ENCODE peak calls at places on chromosomes 5 and 9, in ten cellular contexts. V is A549; Z is GM23338; X is mesendoderm; O is SK-N-SH; U is thoracic aorta; M is CD8-positive, alpha-beta T cell; F is tibial artery; R is aorta; W is endothelial cell of umbilical vein. I is an unnamed sample. For H3K4me1, the result is how much of the 10 kb centered on the place peaks cover.

GRCh38 chr5:159031513-159031912 is 68.2 kb downstream of the EBF1 start:
- DNase-seq in F (no peak), O (no peak), W (no peak), V (no peak), X (peak), R (no peak), Z (peak), U (no peak), M (no peak), I (no peak)

GRCh38 chr5:39947657-39948056 is 522.9 kb upstream of the DAB2 start:
- DNase-seq in V (peak), Z (no peak), R (no peak), W (no peak), M (no peak), U (no peak), O (no peak), X (no peak), F (no peak), I (no peak)

GRCh38 chr9:16729656-16730055 is 140.8 kb downstream of the BNC2 start:
- DNase-seq in O (no peak), U (no peak), Z (no peak), R (no peak), M (no peak), F (no peak), V (no peak), W (no peak), X (no peak), I (no peak)

GRCh38 chr5:54867310-54867944 is 118.0 kb downstream of the ESM1 start:
- DNase-seq in R (no peak), W (peak), M (no peak), U (no peak), X (peak), Z (peak), V (peak), O (peak), F (no peak), I (peak)

GRCh38 chr9:76585487-76586459 is 126.8 kb downstream of the GCNT1 start:
- DNase-seq in O (no peak), Z (no peak), W (no peak), F (no peak), V (no peak), R (no peak), X (no peak), U (no peak), M (no peak), I (no peak)

GRCh38 chr9:117088140-117088539 is 326.7 kb downstream of the ASTN2 start:
- DNase-seq in Z (no peak), W (no peak), M (no peak), F (no peak), O (no peak), X (no peak), V (no peak), R (no peak), U (no peak), I (no peak)

GRCh38 chr5:104764197-104764596 is 1201.6 kb upstream of the NUDT12 start:
- DNase-seq in R (no peak), Z (no peak), M (no peak), U (no peak), W (no peak), X (no peak), F (no peak), V (no peak), O (no peak), I (no peak)

GRCh38 chr5:6574111-6574510 is 58.7 kb downstream of the NSUN2 start:
- DNase-seq in X (no peak), U (no peak), Z (no peak), W (no peak), R (no peak), M (no peak), F (no peak), O (no peak), V (no peak), I (no peak)

GRCh38 chr5:80569961-80570786 is at the start of gene ANKRD34B:
- DNase-seq in F (no peak), V (peak), M (no peak), Z (peak), O (peak), U (no peak), W (peak), X (peak), R (peak), I (peak)

GRCh38 chr9:36292641-36293040 is 34.4 kb upstream of the GNE start:
- DNase-seq in X (peak), V (no peak), F (no peak), U (no peak), R (no peak), O (no peak), M (no peak), W (no peak), Z (peak), I (no peak)

GRCh38 chr5:54900906-54901725 is 84.3 kb downstream of the ESM1 start:
- DNase-seq in O (no peak), M (no peak), W (no peak), X (no peak), F (peak), V (no peak), U (no peak), R (no peak), Z (no peak), I (no peak)

GRCh38 chr9:113393281-113393680 is 7.8 kb downstream of the ALAD start:
- DNase-seq in V (no peak), X (no peak), Z (no peak), U (no peak), W (no peak), O (peak), F (no peak), R (peak), M (no peak), I (no peak)

GRCh38 chr5:9617739-9618504 is 12.2 kb downstream of the TAS2R1 start:
- DNase-seq in W (no peak), M (no peak), Z (no peak), F (no peak), X (no peak), R (no peak), O (no peak), U (no peak), V (no peak), I (no peak)

GRCh38 chr9:130147910-130148309 is 24.3 kb upstream of the NCS1 start:
- DNase-seq in V (no peak), Z (no peak), M (no peak), X (no peak), F (no peak), W (no peak), R (no peak), U (no peak), O (no peak), I (no peak)

GRCh38 chr9:87270241-87271234 is 227.1 kb upstream of the DAPK1 start:
- DNase-seq in M (no peak), Z (peak), R (no peak), F (peak), U (no peak), O (peak), X (no peak), W (peak), V (no peak), I (no peak)

GRCh38 chr9:76690575-76691370 is 73.5 kb upstream of the PCA3 start:
- DNase-seq in U (no peak), F (no peak), R (no peak), O (no peak), V (no peak), X (no peak), M (no peak), Z (peak), W (no peak), I (no peak)

GRCh38 chr9:92534199-92535159 is 1.3 kb downstream of the ECM2 start:
- DNase-seq in U (no peak), X (no peak), W (peak), O (no peak), F (no peak), R (no peak), M (no peak), Z (no peak), V (no peak), I (no peak)

GRCh38 chr5:143390941-143391340 is 12.5 kb downstream of the NR3C1 start:
- DNase-seq in Z (no peak), O (no peak), U (no peak), M (no peak), F (no peak), R (no peak), X (no peak), V (no peak), W (no peak), I (no peak)

DNA sequence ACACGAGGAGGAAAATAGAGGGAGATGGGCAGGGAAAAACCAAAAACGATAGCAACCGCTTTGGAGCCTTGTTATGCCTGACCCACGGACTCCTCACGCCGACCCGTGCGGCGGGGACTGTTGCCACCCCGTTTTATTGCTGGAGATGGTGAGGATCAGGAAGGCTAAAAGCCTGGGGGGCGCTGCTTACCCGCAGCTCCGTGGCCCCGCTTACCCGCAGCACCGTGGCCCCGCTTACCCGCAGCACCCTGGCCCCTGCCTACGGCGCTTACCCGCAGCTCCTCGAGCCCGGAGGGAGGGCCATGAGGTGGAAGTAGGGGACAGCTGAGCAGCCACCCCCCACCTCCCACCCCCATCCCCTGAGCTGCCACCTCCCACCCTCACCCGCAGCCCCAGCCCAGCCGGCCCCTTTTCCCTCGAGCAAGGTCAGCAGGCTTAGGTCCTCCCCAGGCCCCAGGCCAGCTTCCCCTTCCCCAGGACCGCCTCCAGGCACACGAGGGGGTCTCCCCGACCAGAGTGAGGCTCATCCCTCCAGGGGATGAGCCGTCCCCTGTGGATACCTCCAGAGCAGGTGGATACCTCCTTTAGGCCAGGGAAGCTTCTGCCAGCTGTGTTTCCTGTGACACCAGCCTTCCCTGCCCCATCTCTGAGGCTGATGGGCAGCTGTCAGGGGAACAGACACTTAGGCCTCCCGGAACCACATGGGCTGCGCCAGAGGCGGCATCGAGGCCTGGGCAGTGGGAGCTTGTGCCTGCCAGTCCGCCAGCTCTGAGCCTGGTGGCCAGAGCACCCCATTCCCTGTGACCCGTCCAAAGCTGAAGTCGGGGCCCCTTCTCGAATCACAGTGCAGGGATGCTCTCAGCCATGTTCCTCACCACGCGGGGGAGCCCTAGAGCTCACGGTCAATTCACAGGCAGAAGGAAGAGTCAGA is 92.3 kb downstream of the LMX1B start:
- DNase-seq in U (no peak), W (peak), M (peak), V (peak), F (peak), R (peak), Z (peak), X (peak), O (peak), I (peak)
- H3K4me1 ChIP-seq in U (under half), W (under half), M (under half), V (under half), F (under half), R (under half), Z (under half), X (under half), O (under half), I (under half)

GRCh38 chr5:77631166-77631582 is 7.3 kb downstream of the OTP start:
- DNase-seq in X (no peak), W (no peak), U (no peak), V (no peak), M (no peak), O (peak), F (no peak), R (no peak), Z (no peak), I (no peak)

GRCh38 chr5:77628840-77629552 is 9.5 kb downstream of the OTP start:
- DNase-seq in M (no peak), X (peak), U (no peak), Z (peak), O (peak), V (peak), F (no peak), R (no peak), W (no peak), I (no peak)

GRCh38 chr5:77630246-77631165 is 8.0 kb downstream of the OTP start:
- DNase-seq in W (no peak), F (no peak), Z (peak), O (peak), M (no peak), X (peak), U (no peak), V (peak), R (peak), I (no peak)

GRCh38 chr5:77629553-77630245 is 8.8 kb downstream of the OTP start:
- DNase-seq in O (no peak), X (no peak), W (no peak), V (peak), F (no peak), M (no peak), U (no peak), Z (peak), R (peak), I (no peak)

GRCh38 chr5:77627869-77628674 is 10.4 kb downstream of the OTP start:
- DNase-seq in M (no peak), V (no peak), O (peak), W (no peak), R (peak), X (peak), F (no peak), U (no peak), Z (peak), I (no peak)
- H3K4me3 ChIP-seq in M (no peak), V (no peak), O (no peak), W (no peak), R (no peak), X (no peak), F (no peak), U (no peak), Z (peak), I (no peak)

DNA sequence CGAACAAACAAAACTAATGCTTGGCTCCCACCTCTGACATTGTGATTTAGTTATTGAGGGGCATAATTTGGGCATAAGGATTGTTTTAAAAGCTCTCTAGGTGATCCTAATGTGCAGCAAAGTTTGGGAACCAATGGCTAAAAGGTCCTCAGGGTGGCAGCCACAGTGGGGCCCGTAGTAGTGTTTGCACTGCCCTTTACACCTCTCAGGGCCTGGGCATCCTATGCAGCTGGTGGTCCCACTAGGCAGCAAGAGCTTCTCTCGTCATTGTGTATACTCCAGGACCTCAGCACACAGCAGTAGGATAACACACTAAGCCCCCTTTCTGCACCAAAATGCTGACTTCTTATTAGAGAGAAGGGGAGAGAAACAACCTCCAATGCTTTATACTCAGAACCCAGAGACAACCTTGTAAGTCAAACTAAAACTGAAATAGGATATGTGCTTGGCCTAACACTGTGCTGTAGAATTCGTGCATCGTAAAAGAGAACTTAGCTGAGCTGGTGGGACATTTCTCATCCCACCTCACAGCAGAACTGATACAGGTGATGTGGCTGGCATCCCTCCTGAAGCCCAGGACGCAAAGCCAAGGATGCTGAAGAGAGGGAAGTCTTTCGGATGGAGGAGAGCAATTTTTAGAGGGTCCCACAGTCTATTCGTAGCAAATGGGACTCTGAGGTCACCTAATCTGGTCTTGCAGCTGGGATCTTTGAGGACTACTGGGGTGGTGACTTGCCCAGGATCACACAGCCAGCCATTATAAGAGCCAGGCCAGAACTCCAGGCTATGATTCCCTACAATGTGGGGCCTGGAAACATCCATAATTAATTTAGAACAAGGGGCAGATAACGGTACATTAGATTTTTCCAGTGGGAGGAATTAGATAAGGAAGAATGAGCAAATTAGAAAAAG is 1.2 kb downstream of the GLRX start:
- DNase-seq in V (no peak), F (no peak), R (no peak), O (peak), Z (no peak), X (no peak), W (no peak), U (no peak), M (no peak), I (no peak)
- H3K27ac ChIP-seq in V (peak), F (peak), R (no peak), O (peak), Z (no peak), X (no peak), W (peak), U (peak), M (peak), I (peak)

GRCh38 chr9:110148384-110148783 is 59.6 kb downstream of the C9orf152 start:
- DNase-seq in V (no peak), X (no peak), R (no peak), Z (no peak), F (no peak), W (no peak), U (no peak), O (no peak), M (no peak), I (peak)
- H3K4me1 ChIP-seq in V (under half), X (under half), R (under half), Z (under half), F (under half), W (under half), U (under half), O (under half), M (under half), I (under half)

DNA sequence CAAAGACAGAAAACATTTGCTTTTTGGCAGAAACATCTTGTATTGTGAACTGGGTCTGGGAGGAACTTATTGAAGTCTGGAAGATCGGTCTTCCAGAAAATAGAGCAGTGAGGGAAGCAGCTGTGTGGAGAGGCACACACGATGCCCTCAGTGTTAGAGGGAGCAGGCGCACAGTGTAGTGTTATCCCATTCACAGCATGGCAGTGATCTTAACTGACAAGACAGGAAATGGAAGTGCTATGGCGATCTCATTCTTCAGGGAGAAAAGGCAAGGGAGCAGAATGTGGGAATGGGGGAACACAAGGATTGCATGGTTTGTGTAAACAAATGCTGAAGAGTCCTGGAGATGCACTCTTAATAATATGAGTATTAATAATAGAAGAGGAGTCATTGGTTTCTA is 161.0 kb downstream of the PBX3 start:
- DNase-seq in R (no peak), W (no peak), Z (peak), M (no peak), O (no peak), V (no peak), F (no peak), U (no peak), X (peak), I (no peak)
- H3K4me3 ChIP-seq in R (no peak), W (no peak), Z (no peak), M (no peak), O (no peak), V (no peak), F (no peak), U (no peak), X (no peak), I (no peak)